ENCODE peak calls at places on chromosomes 11 and 22, in six cellular contexts. G is mesendoderm, K is H9, Q is IMR-90, M is neuronal stem cell, J is H1. D is an unnamed sample. For H3K4me1, the result is how much of the 10 kb centered on the place peaks cover.

GRCh38 chr22:23404689-23405365 is 175.3 kb downstream of the IGLL1 start:
- DNase-seq in G (peak), K (peak), Q (peak), M (peak), J (no peak), D (peak)

GRCh38 chr11:69914286-69915150 is 95.3 kb upstream of the FGF3 start:
- DNase-seq in G (no peak), K (peak), Q (no peak), M (no peak), J (no peak), D (no peak)

GRCh38 chr11:3203221-3204043 is 15.2 kb downstream of the MRGPRG start:
- DNase-seq in G (peak), K (peak), Q (no peak), M (peak), J (peak), D (peak)

GRCh38 chr11:1485504-1485885 is 1.1 kb downstream of the MOB2 start:
- DNase-seq in G (no peak), K (no peak), Q (no peak), M (no peak), J (no peak), D (no peak)

GRCh38 chr22:50274311-50274710 is 4.1 kb upstream of the MAPK11 start:
- DNase-seq in G (no peak), K (no peak), Q (peak), M (no peak), J (no peak), D (peak)

GRCh38 chr22:43158778-43159483 is 7.6 kb downstream of the TSPO start:
- DNase-seq in G (no peak), K (no peak), Q (no peak), M (no peak), J (no peak), D (no peak)

GRCh38 chr11:96390403-96390830 is 604 bp downstream of the JRKL start:
- DNase-seq in G (no peak), K (no peak), Q (peak), M (no peak), J (no peak), D (peak)

GRCh38 chr11:35323076-35323868 is 96.1 kb downstream of the SLC1A2 start:
- DNase-seq in G (no peak), K (no peak), Q (peak), M (no peak), J (no peak), D (no peak)

GRCh38 chr22:44640618-44641155 is 61.3 kb upstream of the PRR5 start:
- DNase-seq in G (no peak), K (no peak), Q (no peak), M (no peak), J (no peak), D (no peak)

GRCh38 chr22:50665212-50665611 is 7.4 kb upstream of the SHANK3 start:
- DNase-seq in G (no peak), K (no peak), Q (no peak), M (no peak), J (no peak), D (no peak)

GRCh38 chr11:36069576-36070214 is 125.8 kb downstream of the LDLRAD3 start:
- DNase-seq in G (peak), K (peak), Q (no peak), M (peak), J (peak), D (no peak)

GRCh38 chr11:132234878-132235277 is 864.5 kb downstream of the NTM start:
- DNase-seq in G (no peak), K (no peak), Q (peak), M (no peak), J (no peak), D (peak)

GRCh38 chr11:43853766-43854165 is 26.9 kb upstream of the ALKBH3 start:
- DNase-seq in G (no peak), K (no peak), Q (peak), M (no peak), J (no peak), D (no peak)

GRCh38 chr11:95255523-95256165 is 24.6 kb upstream of the SESN3 start:
- DNase-seq in G (no peak), K (no peak), Q (no peak), M (no peak), J (no peak), D (no peak)

GRCh38 chr11:19398273-19398672 is 157.5 kb upstream of the E2F8 start:
- DNase-seq in G (no peak), K (no peak), Q (peak), M (no peak), J (no peak), D (no peak)

GRCh38 chr11:114298701-114299090 is 2.5 kb downstream of the NNMT start:
- DNase-seq in G (no peak), K (no peak), Q (no peak), M (no peak), J (no peak), D (peak)

GRCh38 chr11:92457250-92457649 is 232.6 kb downstream of the FAT3 start:
- DNase-seq in G (no peak), K (no peak), Q (peak), M (no peak), J (no peak), D (no peak)

GRCh38 chr11:95925011-95925410 is 1.1 kb upstream of the MTMR2 start:
- DNase-seq in G (peak), K (no peak), Q (peak), M (no peak), J (no peak), D (peak)

GRCh38 chr22:36461665-36462474 is 19.6 kb downstream of the TXN2 start:
- DNase-seq in G (peak), K (peak), Q (peak), M (no peak), J (peak), D (peak)

GRCh38 chr22:37823134-37823985 is at the start of gene GALR3:
- DNase-seq in G (no peak), K (no peak), Q (no peak), M (no peak), J (no peak), D (no peak)

GRCh38 chr22:28112548-28113043 is 193.5 kb upstream of the PITPNB start:
- DNase-seq in G (peak), K (peak), Q (peak), M (peak), J (no peak), D (peak)

GRCh38 chr22:29136715-29137700 is 64.2 kb downstream of the KREMEN1 start:
- DNase-seq in G (no peak), K (no peak), Q (no peak), M (no peak), J (no peak), D (no peak)

GRCh38 chr11:69369945-69370344 is 76.0 kb downstream of the MYEOV start:
- DNase-seq in G (no peak), K (no peak), Q (no peak), M (no peak), J (no peak), D (no peak)

GRCh38 chr11:46521947-46522681 is 71.7 kb downstream of the AMBRA1 start:
- DNase-seq in G (peak), K (no peak), Q (peak), M (no peak), J (no peak), D (peak)

GRCh38 chr11:100684101-100685065 is 2.7 kb upstream of the ARHGAP42 start:
- DNase-seq in G (no peak), K (no peak), Q (no peak), M (no peak), J (no peak), D (no peak)

GRCh38 chr22:29072979-29073617 is at the start of gene KREMEN1:
- DNase-seq in G (no peak), K (no peak), Q (no peak), M (no peak), J (no peak), D (no peak)

GRCh38 chr22:46066691-46067090 is 83.6 kb upstream of the PPARA start:
- DNase-seq in G (no peak), K (no peak), Q (no peak), M (no peak), J (no peak), D (no peak)

GRCh38 chr22:19619144-19620009 is 94.9 kb upstream of the SEPTIN5 start:
- DNase-seq in G (no peak), K (no peak), Q (no peak), M (no peak), J (no peak), D (no peak)

GRCh38 chr11:38169286-38169685 is 1571.2 kb upstream of the RAG2 start:
- DNase-seq in G (no peak), K (no peak), Q (peak), M (no peak), J (no peak), D (peak)

GRCh38 chr11:94553938-94554337 is 10.2 kb downstream of the FUT4 start:
- DNase-seq in G (no peak), K (no peak), Q (peak), M (no peak), J (no peak), D (peak)

GRCh38 chr11:2767751-2768150 is 68.0 kb upstream of the KCNQ1OT1 start:
- DNase-seq in G (no peak), K (no peak), Q (no peak), M (no peak), J (no peak), D (no peak)

GRCh38 chr22:20748820-20749428 is 25.0 kb upstream of the SERPIND1 start:
- DNase-seq in G (no peak), K (no peak), Q (peak), M (no peak), J (no peak), D (no peak)

GRCh38 chr11:86698634-86699033 is 26.2 kb upstream of the ME3 start:
- DNase-seq in G (peak), K (no peak), Q (no peak), M (no peak), J (no peak), D (no peak)

GRCh38 chr11:128493570-128493965 is 93.8 kb downstream of the ETS1 start:
- DNase-seq in G (no peak), K (no peak), Q (peak), M (no peak), J (no peak), D (no peak)

GRCh38 chr22:35355744-35356420 is 25.0 kb upstream of the HMOX1 start:
- DNase-seq in G (no peak), K (no peak), Q (peak), M (no peak), J (no peak), D (no peak)
- H3K4me1 ChIP-seq in G (under half), K (under half), Q (under half), M (under half), J (under half), D (under half)

GRCh38 chr11:28835317-28835716 is 727.1 kb downstream of the METTL15 start:
- DNase-seq in G (no peak), K (no peak), Q (no peak), M (no peak), J (no peak), D (no peak)
- H2BK15ac ChIP-seq in G (no peak), K (no peak), Q (peak), M (no peak), J (no peak), D (no peak)

GRCh38 chr11:119154178-119154577 is 5.3 kb downstream of the ABCG4 start:
- DNase-seq in G (no peak), K (no peak), Q (no peak), M (no peak), J (no peak), D (no peak)
- H3K4me1 ChIP-seq in G (under half), K (under half), Q (under half), M (under half), J (under half), D (under half)

DNA sequence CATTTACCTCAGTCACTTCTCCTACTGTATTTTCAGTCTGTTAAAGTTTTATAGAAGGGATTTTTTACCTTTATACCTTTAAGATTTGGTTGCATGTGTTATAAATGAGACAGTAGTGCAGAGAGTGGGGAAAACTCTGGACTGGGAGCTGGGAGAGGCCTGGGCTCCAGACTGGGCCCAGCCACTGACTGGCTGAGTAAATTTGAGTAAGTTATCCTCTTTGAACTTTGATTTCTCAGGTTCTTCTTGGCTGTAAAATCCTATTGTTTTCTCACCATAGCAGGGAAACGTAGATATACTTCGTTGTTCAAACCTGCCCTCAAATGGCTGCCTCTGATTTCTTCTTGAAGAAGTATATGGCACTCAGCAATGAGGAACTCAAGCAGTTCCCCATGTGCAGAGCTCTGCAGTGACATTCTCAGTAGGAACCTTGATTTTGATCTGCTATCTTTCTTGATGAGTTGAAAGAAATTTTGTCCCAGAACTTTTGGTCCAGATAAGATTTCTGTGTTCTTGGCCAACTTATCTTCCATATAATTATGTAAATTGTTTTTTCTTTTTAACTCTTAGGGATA is 8.7 kb downstream of the BMAL1 start:
- DNase-seq in G (no peak), K (no peak), Q (no peak), M (no peak), J (no peak), D (no peak)
- H2BK15ac ChIP-seq in G (no peak), K (no peak), Q (no peak), M (no peak), J (no peak), D (no peak)

GRCh38 chr22:39089928-39090327 is 7.1 kb upstream of the APOBEC3H start:
- DNase-seq in G (no peak), K (no peak), Q (no peak), M (no peak), J (no peak), D (no peak)
- H3K4me1 ChIP-seq in G (under half), K (under half), Q (under half), M (under half), J (under half), D (under half)

DNA sequence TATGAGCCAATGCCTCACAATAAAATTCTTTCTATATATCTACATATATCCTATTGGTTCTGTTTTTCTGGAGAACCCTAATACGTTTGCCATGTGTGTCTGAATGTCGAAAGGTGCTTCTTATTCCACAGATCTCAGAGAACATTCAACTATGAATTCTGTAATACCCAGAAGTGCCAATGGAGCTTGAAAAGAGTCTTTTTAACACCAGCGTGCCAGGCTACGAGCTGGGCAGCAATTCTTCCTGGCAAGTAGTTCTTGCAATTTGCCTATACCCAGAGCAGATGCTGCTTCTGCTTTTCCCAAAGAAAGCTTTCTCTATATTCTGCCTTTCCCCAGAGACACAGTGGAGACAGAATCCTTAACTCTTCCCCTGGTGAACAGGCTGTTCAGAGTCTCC is 16.9 kb upstream of the PAFAH1B2 start:
- DNase-seq in G (no peak), K (no peak), Q (no peak), M (no peak), J (no peak), D (no peak)
- H2BK15ac ChIP-seq in G (no peak), K (no peak), Q (no peak), M (no peak), J (no peak), D (no peak)

GRCh38 chr11:77568306-77568705 is 21.4 kb upstream of the AQP11 start:
- DNase-seq in G (no peak), K (no peak), Q (no peak), M (no peak), J (no peak), D (no peak)

GRCh38 chr11:77569671-77570070 is 20.1 kb upstream of the AQP11 start:
- DNase-seq in G (no peak), K (no peak), Q (no peak), M (no peak), J (no peak), D (no peak)

GRCh38 chr11:77569046-77569445 is 20.7 kb upstream of the AQP11 start:
- DNase-seq in G (no peak), K (no peak), Q (no peak), M (no peak), J (no peak), D (no peak)
- H3K4me1 ChIP-seq in G (under half), K (under half), Q (under half), M (under half), J (under half), D (under half)

D was measured in mesenchymal stem cell.